ENCODE peak calls at places on chromosomes 11 and 22, in ten cellular contexts. N, S, O, X, V, I, C, E, D and Y are unnamed samples.

GRCh38 chr22:37777122-37777687 is 30.5 kb upstream of the GCAT start:
- DNase-seq in V (peak; percentile 21), N (no peak), C (peak; percentile 76), X (no peak), D (no peak), S (peak; percentile 78), I (no peak), E (peak; percentile 18), O (no peak), Y (no peak)

GRCh38 chr11:77470504-77470903 is 3.4 kb downstream of the PAK1 start:
- DNase-seq in S (no peak), V (no peak), I (no peak), C (no peak), D (no peak), E (no peak), X (no peak), O (no peak), N (no peak), Y (peak; percentile 20)

GRCh38 chr11:128026596-128026995 is 560.8 kb downstream of the ETS1 start:
- DNase-seq in S (peak; percentile 78), C (no peak), V (no peak), I (peak; percentile 37), X (no peak), D (peak; percentile 81), E (no peak), O (no peak), N (no peak), Y (no peak)

GRCh38 chr11:44910591-44910990 is 40.1 kb downstream of the TP53I11 start:
- DNase-seq in N (no peak), S (no peak), E (no peak), D (no peak), I (no peak), O (no peak), C (no peak), X (no peak), V (no peak), Y (no peak)

GRCh38 chr22:20173246-20173645 is 22.4 kb upstream of the CCDC188 start:
- DNase-seq in V (no peak), E (no peak), I (no peak), N (no peak), O (no peak), S (no peak), D (no peak), C (no peak), X (no peak), Y (no peak)

GRCh38 chr11:18394928-18395734 is 768 bp downstream of the LDHA start:
- DNase-seq in S (no peak), V (no peak), O (peak; percentile 23), N (no peak), E (peak; percentile 30), X (peak; percentile 78), I (peak; percentile 21), D (peak; percentile 45), C (no peak), Y (peak; percentile 54)

GRCh38 chr11:104691129-104691528 is 207.1 kb downstream of the CASP12 start:
- DNase-seq in N (no peak), O (no peak), V (no peak), X (no peak), I (no peak), S (no peak), C (no peak), E (no peak), D (no peak), Y (no peak)

GRCh38 chr11:120125005-120125404 is 12.9 kb downstream of the TRIM29 start:
- DNase-seq in X (no peak), C (peak; percentile 87), I (peak; percentile 54), O (no peak), E (no peak), S (peak; percentile 95), V (peak; percentile 37), D (no peak), N (no peak), Y (no peak)

GRCh38 chr11:12800032-12800671 is 125.9 kb downstream of the TEAD1 start:
- DNase-seq in O (no peak), C (no peak), D (peak; percentile 82), I (peak; percentile 58), S (no peak), X (no peak), E (no peak), N (no peak), V (peak; percentile 86), Y (no peak)

GRCh38 chr22:33921576-33922181 is 1.4 kb upstream of the LARGE1 start:
- DNase-seq in S (peak; percentile 54), V (peak; percentile 29), N (peak; percentile 78), I (peak; percentile 17), O (peak; percentile 70), X (peak; percentile 83), E (peak; percentile 46), C (peak; percentile 54), D (no peak), Y (no peak)

GRCh38 chr22:30127749-30128166 is 47.5 kb downstream of the HORMAD2 start:
- DNase-seq in O (no peak), I (peak; percentile 25), D (no peak), E (no peak), X (no peak), S (no peak), N (no peak), V (no peak), C (no peak), Y (no peak)

GRCh38 chr22:36419177-36419911 is 31.6 kb upstream of the MYH9 start:
- DNase-seq in E (peak; percentile 23), C (no peak), X (no peak), O (peak; percentile 76), S (peak; percentile 82), V (peak; percentile 100), N (no peak), D (peak; percentile 59), I (no peak), Y (peak; percentile 54)

GRCh38 chr11:119341222-119342022 is 739 bp upstream of the C1QTNF5 start:
- DNase-seq in X (peak; percentile 84), V (no peak), E (no peak), D (no peak), I (no peak), C (no peak), S (no peak), N (no peak), O (no peak), Y (no peak)

GRCh38 chr11:10602366-10602765 is 33.9 kb upstream of the LYVE1 start:
- DNase-seq in N (no peak), D (no peak), E (no peak), C (peak; percentile 11), V (no peak), O (no peak), I (no peak), X (no peak), S (no peak), Y (no peak)

GRCh38 chr11:44761546-44761961 is 34.8 kb downstream of the TSPAN18 start:
- DNase-seq in V (no peak), C (no peak), X (no peak), O (peak; percentile 17), S (no peak), I (no peak), E (no peak), D (no peak), N (no peak), Y (no peak)

GRCh38 chr22:46731246-46732040 is 6.6 kb downstream of the CERK start:
- DNase-seq in O (no peak), V (peak; percentile 78), D (no peak), E (no peak), I (no peak), S (peak; percentile 70), C (no peak), X (no peak), N (no peak), Y (no peak)
- TF ChIP-seq POLR2A in O (no peak), V (no peak), D (no peak), E (peak; percentile 66), I (no peak), S (no peak), C (no peak), X (no peak), N (peak; percentile 15), Y (no peak)

GRCh38 chr11:1573847-1574255 is 1.8 kb upstream of the DUSP8 start:
- DNase-seq in V (no peak), O (peak; percentile 30), D (no peak), X (no peak), C (no peak), S (no peak), I (peak; percentile 71), E (peak; percentile 46), N (peak; percentile 58), Y (no peak)
- TF ChIP-seq POLR2A in V (no peak), O (no peak), D (no peak), X (no peak), C (no peak), S (no peak), I (no peak), E (peak; percentile 82), N (no peak), Y (no peak)

GRCh38 chr22:23269441-23270211 is 89.3 kb downstream of the BCR start:
- DNase-seq in S (no peak), D (no peak), E (peak; percentile 85), N (no peak), X (peak; percentile 89), C (no peak), I (no peak), V (no peak), O (no peak), Y (no peak)

GRCh38 chr22:23268877-23269276 is 88.6 kb downstream of the BCR start:
- DNase-seq in N (no peak), C (no peak), D (no peak), X (no peak), I (no peak), E (peak; percentile 44), O (no peak), V (no peak), S (no peak), Y (no peak)

GRCh38 chr22:23267225-23268043 is 87.1 kb downstream of the BCR start:
- DNase-seq in N (no peak), S (no peak), I (no peak), D (no peak), E (no peak), X (no peak), O (no peak), V (no peak), C (no peak), Y (no peak)

GRCh38 chr22:23266780-23267179 is 86.5 kb downstream of the BCR start:
- DNase-seq in X (no peak), C (no peak), O (no peak), I (no peak), N (no peak), D (no peak), S (no peak), V (no peak), E (no peak), Y (no peak)

DNA sequence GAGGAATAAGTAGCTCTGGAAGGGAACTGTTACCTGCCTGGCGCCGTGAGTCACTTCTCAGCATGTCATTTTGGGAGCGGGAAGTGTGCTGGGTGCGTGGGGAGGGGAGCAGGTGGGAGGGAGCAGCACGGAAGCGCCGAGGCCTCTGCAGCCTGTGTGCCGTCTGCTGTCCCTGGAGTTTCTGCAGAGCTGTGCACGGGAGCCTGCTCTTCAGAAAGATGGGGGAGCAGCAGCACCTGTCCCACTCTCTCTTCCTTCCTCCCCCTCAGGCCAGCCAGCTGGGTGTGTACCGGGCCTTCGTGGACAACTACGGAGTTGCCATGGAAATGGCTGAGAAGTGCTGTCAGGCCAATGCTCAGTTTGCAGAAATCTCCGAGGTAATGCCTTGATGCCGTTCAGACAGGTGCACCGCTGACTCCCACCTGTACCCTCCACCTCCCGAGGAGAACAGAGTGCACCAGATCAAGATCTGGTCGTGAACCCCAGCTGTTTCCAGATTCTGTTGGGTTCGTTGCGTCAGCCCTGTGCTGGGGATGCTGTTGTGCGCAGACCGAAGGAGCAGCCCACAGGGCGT is 87.9 kb downstream of the BCR start:
- DNase-seq in X (no peak), N (no peak), E (no peak), V (no peak), C (no peak), D (no peak), I (no peak), S (no peak), O (no peak), Y (no peak)
- TF ChIP-seq POLR2A in X (no peak), N (no peak), E (no peak), V (no peak), C (no peak), D (no peak), I (no peak), S (no peak), O (no peak), Y (no peak)

GRCh38 chr11:66371627-66372415 is at the start of gene SLC29A2:
- DNase-seq in I (peak; percentile 68), C (peak; percentile 23), E (peak; percentile 76), N (peak; percentile 84), O (no peak), S (no peak), X (peak; percentile 92), V (no peak), D (no peak), Y (peak; percentile 40)
- TF ChIP-seq POLR2A in I (no peak), C (no peak), E (no peak), N (peak; percentile 8), O (no peak), S (no peak), X (no peak), V (peak; percentile 57), D (no peak), Y (no peak)